ENCODE peak calls at places on chromosome 14, in four cellular contexts. One of them, this sample, is unnamed.

GRCh38 chr14:30287579-30288445 is 271.1 kb upstream of the G2E3 start:
- DNase-seq in IMR-90: no peak
- DNase-seq in tibial artery: no peak
- DNase-seq in A549: no peak
- DNase-seq in this sample: no peak

GRCh38 chr14:20608383-20609095 is 17.4 kb upstream of the RNASE12 start:
- DNase-seq in IMR-90: no peak
- DNase-seq in tibial artery: no peak
- DNase-seq in A549: no peak
- DNase-seq in this sample: no peak

GRCh38 chr14:28867571-28867970 is 101.0 kb downstream of the FOXG1 start:
- DNase-seq in tibial artery: no peak
- DNase-seq in A549: no peak
- DNase-seq in IMR-90: no peak
- DNase-seq in this sample: no peak

GRCh38 chr14:101065696-101066694 is 162.5 kb upstream of the RTL1 start:
- DNase-seq in A549: no peak
- DNase-seq in IMR-90: no peak
- DNase-seq in tibial artery: peak; percentile 55
- DNase-seq in this sample: no peak

GRCh38 chr14:92540472-92541048 is 27.0 kb downstream of the RIN3 start:
- DNase-seq in IMR-90: peak; percentile 100
- DNase-seq in A549: peak; percentile 77
- DNase-seq in tibial artery: peak; percentile 97
- DNase-seq in this sample: no peak

GRCh38 chr14:63134801-63135200 is 69.4 kb upstream of the RHOJ start:
- DNase-seq in A549: no peak
- DNase-seq in IMR-90: peak; percentile 35
- DNase-seq in tibial artery: no peak
- DNase-seq in this sample: peak; percentile 29

GRCh38 chr14:93960108-93960475 is 16.3 kb downstream of the ASB2 start:
- DNase-seq in IMR-90: peak; percentile 4
- DNase-seq in tibial artery: no peak
- DNase-seq in A549: no peak
- DNase-seq in this sample: no peak

GRCh38 chr14:105203057-105203494 is 22.0 kb upstream of the NUDT14 start:
- DNase-seq in tibial artery: peak; percentile 84
- DNase-seq in A549: peak; percentile 81
- DNase-seq in IMR-90: peak; percentile 58
- DNase-seq in this sample: peak; percentile 74

GRCh38 chr14:57209561-57209960 is 59.1 kb downstream of the EXOC5 start:
- DNase-seq in IMR-90: peak; percentile 73
- DNase-seq in A549: no peak
- DNase-seq in tibial artery: no peak
- DNase-seq in this sample: peak; percentile 22

GRCh38 chr14:93736378-93737014 is 51.8 kb downstream of the PRIMA1 start:
- DNase-seq in tibial artery: no peak
- DNase-seq in A549: peak; percentile 45
- DNase-seq in IMR-90: no peak
- DNase-seq in this sample: peak; percentile 44

GRCh38 chr14:32826404-32827082 is 112.1 kb upstream of the NPAS3 start:
- DNase-seq in A549: no peak
- DNase-seq in IMR-90: no peak
- DNase-seq in tibial artery: no peak
- DNase-seq in this sample: peak; percentile 46

GRCh38 chr14:41385787-41386186 is 220.9 kb upstream of the LRFN5 start:
- DNase-seq in IMR-90: no peak
- DNase-seq in tibial artery: no peak
- DNase-seq in A549: no peak
- DNase-seq in this sample: no peak

GRCh38 chr14:28661171-28661772 is 105.3 kb upstream of the FOXG1 start:
- DNase-seq in IMR-90: peak; percentile 28
- DNase-seq in A549: no peak
- DNase-seq in tibial artery: no peak
- DNase-seq in this sample: peak; percentile 43

GRCh38 chr14:104931771-104932675 is 7.3 kb downstream of the PLD4 start:
- DNase-seq in A549: no peak
- DNase-seq in tibial artery: peak; percentile 63
- DNase-seq in IMR-90: no peak
- DNase-seq in this sample: peak; percentile 6

GRCh38 chr14:90301580-90302181 is 30.1 kb downstream of the NRDE2 start:
- DNase-seq in IMR-90: peak; percentile 80
- DNase-seq in tibial artery: no peak
- DNase-seq in A549: peak; percentile 38
- DNase-seq in this sample: peak; percentile 78

GRCh38 chr14:54396183-54396492 is 669 bp upstream of the CDKN3 start:
- DNase-seq in IMR-90: no peak
- DNase-seq in tibial artery: no peak
- DNase-seq in A549: no peak
- DNase-seq in this sample: no peak

GRCh38 chr14:94548999-94549985 is 11.9 kb upstream of the SERPINA4 start:
- DNase-seq in A549: peak; percentile 44
- DNase-seq in IMR-90: peak; percentile 36
- DNase-seq in tibial artery: peak; percentile 74
- DNase-seq in this sample: peak; percentile 71

GRCh38 chr14:80136358-80136757 is 74.9 kb downstream of the DIO2 start:
- DNase-seq in tibial artery: no peak
- DNase-seq in A549: no peak
- DNase-seq in IMR-90: peak; percentile 15
- DNase-seq in this sample: no peak

GRCh38 chr14:102917056-102917385 is 5.4 kb upstream of the AMN start:
- DNase-seq in IMR-90: no peak
- DNase-seq in tibial artery: no peak
- DNase-seq in A549: no peak
- DNase-seq in this sample: no peak

GRCh38 chr14:41915732-41916131 is 309.1 kb downstream of the LRFN5 start:
- DNase-seq in IMR-90: no peak
- DNase-seq in A549: no peak
- DNase-seq in tibial artery: no peak
- DNase-seq in this sample: no peak

GRCh38 chr14:68789798-68790655 is 2.8 kb downstream of the ZFP36L1 start:
- DNase-seq in IMR-90: no peak
- DNase-seq in A549: no peak
- DNase-seq in tibial artery: peak; percentile 73
- DNase-seq in this sample: no peak

GRCh38 chr14:103923863-103924262 is 4.4 kb upstream of the TDRD9 start:
- DNase-seq in A549: no peak
- DNase-seq in IMR-90: no peak
- DNase-seq in tibial artery: peak; percentile 29
- DNase-seq in this sample: no peak

GRCh38 chr14:101394374-101394773 is 166.9 kb upstream of the DIO3 start:
- DNase-seq in A549: no peak
- DNase-seq in IMR-90: no peak
- DNase-seq in tibial artery: no peak
- DNase-seq in this sample: no peak

GRCh38 chr14:48686650-48687049 is 899.5 kb downstream of the RPS29 start:
- DNase-seq in IMR-90: peak; percentile 51
- DNase-seq in tibial artery: no peak
- DNase-seq in A549: no peak
- DNase-seq in this sample: no peak

GRCh38 chr14:100471451-100472093 is 115.6 kb downstream of the BEGAIN start:
- DNase-seq in A549: no peak
- DNase-seq in tibial artery: no peak
- DNase-seq in IMR-90: no peak
- DNase-seq in this sample: no peak

GRCh38 chr14:55607386-55607785 is 27.4 kb downstream of the KTN1 start:
- DNase-seq in tibial artery: no peak
- DNase-seq in IMR-90: no peak
- DNase-seq in A549: no peak
- DNase-seq in this sample: no peak

GRCh38 chr14:72128629-72129028 is 196.4 kb downstream of the RGS6 start:
- DNase-seq in A549: no peak
- DNase-seq in tibial artery: no peak
- DNase-seq in IMR-90: no peak
- DNase-seq in this sample: no peak

GRCh38 chr14:38837333-38838048 is 265.5 kb downstream of the SEC23A start:
- DNase-seq in tibial artery: no peak
- DNase-seq in IMR-90: no peak
- DNase-seq in A549: no peak
- DNase-seq in this sample: no peak

GRCh38 chr14:79608426-79608825 is 602.9 kb downstream of the DIO2 start:
- DNase-seq in IMR-90: no peak
- DNase-seq in tibial artery: no peak
- DNase-seq in A549: no peak
- DNase-seq in this sample: no peak

GRCh38 chr14:31118892-31119291 is 88.7 kb downstream of the HECTD1 start:
- DNase-seq in A549: no peak
- DNase-seq in IMR-90: no peak
- DNase-seq in tibial artery: no peak
- DNase-seq in this sample: no peak

GRCh38 chr14:58151264-58151700 is 731 bp downstream of the ARMH4 start:
- DNase-seq in A549: no peak
- DNase-seq in IMR-90: no peak
- DNase-seq in tibial artery: no peak
- DNase-seq in this sample: peak; percentile 17

GRCh38 chr14:69101331-69101826 is 51.5 kb downstream of the DCAF5 start:
- DNase-seq in tibial artery: no peak
- DNase-seq in IMR-90: peak; percentile 91
- DNase-seq in A549: peak; percentile 45
- DNase-seq in this sample: no peak

GRCh38 chr14:61812347-61813100 is 50.3 kb downstream of the SNAPC1 start:
- DNase-seq in tibial artery: no peak
- DNase-seq in IMR-90: no peak
- DNase-seq in A549: no peak
- DNase-seq in this sample: peak; percentile 18

GRCh38 chr14:100910888-100911664 is 7.6 kb upstream of the RTL1 start:
- DNase-seq in A549: no peak
- DNase-seq in tibial artery: no peak
- DNase-seq in IMR-90: no peak
- DNase-seq in this sample: no peak

GRCh38 chr14:64654072-64654899 is 49.9 kb upstream of the PLEKHG3 start:
- DNase-seq in A549: peak; percentile 51
- DNase-seq in tibial artery: no peak
- DNase-seq in IMR-90: peak; percentile 96
- DNase-seq in this sample: peak; percentile 76

GRCh38 chr14:58354817-58355216 is 40.9 kb upstream of the TOMM20L start:
- DNase-seq in A549: no peak
- DNase-seq in IMR-90: no peak
- DNase-seq in tibial artery: no peak
- DNase-seq in this sample: no peak

GRCh38 chr14:89418452-89418851 is 1.4 kb upstream of the FOXN3 start:
- DNase-seq in A549: no peak
- DNase-seq in IMR-90: no peak
- DNase-seq in tibial artery: no peak
- DNase-seq in this sample: no peak

GRCh38 chr14:58362798-58363412 is 32.8 kb upstream of the TOMM20L start:
- DNase-seq in IMR-90: peak; percentile 17
- DNase-seq in tibial artery: no peak
- DNase-seq in A549: peak; percentile 18
- DNase-seq in this sample: peak; percentile 45

GRCh38 chr14:31947680-31948580 is 129.2 kb upstream of the ARHGAP5 start:
- DNase-seq in IMR-90: peak; percentile 23
- DNase-seq in A549: no peak
- DNase-seq in tibial artery: no peak
- DNase-seq in this sample: no peak

GRCh38 chr14:33475623-33476022 is 475.3 kb downstream of the EGLN3 start:
- DNase-seq in IMR-90: no peak
- DNase-seq in tibial artery: no peak
- DNase-seq in A549: no peak
- DNase-seq in this sample: peak; percentile 70

GRCh38 chr14:47536341-47536740 is 139.1 kb downstream of the MDGA2 start:
- DNase-seq in A549: no peak
- DNase-seq in tibial artery: no peak
- DNase-seq in IMR-90: no peak
- DNase-seq in this sample: no peak
- H3K9me3 ChIP-seq in A549: no peaks in the 10 kb centered on the region
- H3K9me3 ChIP-seq in tibial artery: no peaks in the 10 kb centered on the region
- H3K9me3 ChIP-seq in IMR-90: peaks cover 9% of the 10 kb centered on the region
- H3K9me3 ChIP-seq in this sample: no peaks in the 10 kb centered on the region

GRCh38 chr14:74251546-74252030 is 12.3 kb downstream of the VSX2 start:
- DNase-seq in IMR-90: peak; percentile 69
- DNase-seq in A549: peak; percentile 82
- DNase-seq in tibial artery: peak; percentile 78
- DNase-seq in this sample: peak; percentile 84
- H3K4me3 ChIP-seq in IMR-90: peak overlapping the region; percentile 31
- H3K4me3 ChIP-seq in A549: peak overlapping the region; percentile 47
- H3K4me3 ChIP-seq in tibial artery: peak overlapping the region; percentile 19
- H3K4me3 ChIP-seq in this sample: no peak overlapping the region

DNA sequence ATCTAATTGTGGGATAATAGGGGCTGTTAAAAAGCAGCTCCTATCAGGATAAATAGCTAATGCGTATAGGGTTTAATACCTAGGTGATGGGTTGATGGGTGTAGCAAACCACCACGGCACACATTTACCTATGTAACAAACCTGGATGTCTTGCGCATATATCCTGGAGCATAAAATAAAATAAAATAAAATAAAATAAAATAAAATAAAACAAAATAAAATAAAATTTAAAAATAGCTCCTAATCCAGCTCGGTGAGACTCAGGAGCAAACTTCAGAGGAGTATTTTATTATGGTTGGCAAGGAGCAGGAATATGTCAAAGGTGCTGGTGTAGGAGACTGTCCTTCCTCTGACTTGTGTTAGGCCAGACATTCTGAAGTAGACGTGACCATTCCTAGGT is 721.0 kb downstream of the BCL11B start:
- DNase-seq in IMR-90: no peak
- DNase-seq in A549: no peak
- DNase-seq in tibial artery: no peak
- DNase-seq in this sample: no peak
- H3K9me3 ChIP-seq in IMR-90: peaks cover 16% of the 10 kb centered on the region
- H3K9me3 ChIP-seq in A549: no peaks in the 10 kb centered on the region
- H3K9me3 ChIP-seq in tibial artery: no peaks in the 10 kb centered on the region
- H3K9me3 ChIP-seq in this sample: no peaks in the 10 kb centered on the region

DNA sequence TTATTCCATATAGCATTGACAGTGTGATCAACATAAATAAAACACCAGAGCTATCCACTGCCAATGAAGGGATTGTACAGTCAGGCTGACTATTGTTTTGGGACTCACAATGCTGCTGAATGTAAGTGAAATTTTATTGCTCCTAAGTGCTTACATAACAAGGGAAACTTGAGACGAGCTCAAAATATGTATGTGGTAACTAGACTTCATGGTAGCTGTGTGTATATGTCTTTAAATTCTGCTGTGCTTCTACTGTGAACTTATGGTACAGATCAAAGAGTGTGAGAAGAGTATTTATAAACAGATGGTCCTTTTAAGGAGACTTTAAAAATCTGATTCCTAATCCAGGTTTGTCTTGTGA is 6.9 kb downstream of the FLRT2 start:
- DNase-seq in tibial artery: no peak
- DNase-seq in IMR-90: peak; percentile 53
- DNase-seq in A549: no peak
- DNase-seq in this sample: peak; percentile 60
- H3K4me3 ChIP-seq in tibial artery: no peak overlapping the region
- H3K4me3 ChIP-seq in IMR-90: no peak overlapping the region
- H3K4me3 ChIP-seq in A549: no peak overlapping the region
- H3K4me3 ChIP-seq in this sample: peak overlapping the region; percentile 3

GRCh38 chr14:106286697-106287290 is 760.4 kb downstream of the TMEM121 start:
- DNase-seq in IMR-90: no peak
- DNase-seq in A549: no peak
- DNase-seq in tibial artery: no peak
- DNase-seq in this sample: no peak
- H3K9me3 ChIP-seq in IMR-90: peaks cover 24% of the 10 kb centered on the region
- H3K9me3 ChIP-seq in A549: no peaks in the 10 kb centered on the region
- H3K9me3 ChIP-seq in tibial artery: no peaks in the 10 kb centered on the region
- H3K9me3 ChIP-seq in this sample: no peaks in the 10 kb centered on the region

GRCh38 chr14:76919431-76919810 is 93.2 kb downstream of the LRRC74A start:
- DNase-seq in tibial artery: no peak
- DNase-seq in A549: no peak
- DNase-seq in IMR-90: no peak
- DNase-seq in this sample: no peak
- H3K4me3 ChIP-seq in tibial artery: no peak overlapping the region
- H3K4me3 ChIP-seq in A549: no peak overlapping the region
- H3K4me3 ChIP-seq in IMR-90: no peak overlapping the region
- H3K4me3 ChIP-seq in this sample: no peak overlapping the region